ENCODE peak calls at places on chromosomes 5 and 9, in seven cellular contexts. G, P, W, O, M, I and N are unnamed samples. For H3K9me3, the result is how much of the 10 kb centered on the place peaks cover.

GRCh38 chr9:2622361-2623045 is 916 bp downstream of the VLDLR start:
- DNase-seq in W (peak), P (peak), M (no peak), O (no peak), G (no peak), I (peak), N (peak)

GRCh38 chr9:124296094-124296493 is 38.3 kb downstream of the NEK6 start:
- DNase-seq in W (no peak), G (no peak), I (no peak), O (no peak), P (no peak), M (no peak), N (no peak)

GRCh38 chr9:94922098-94922607 is 195.7 kb downstream of the AOPEP start:
- DNase-seq in M (peak), O (no peak), I (no peak), G (peak), W (peak), P (peak), N (peak)

GRCh38 chr5:146018461-146019375 is 82.3 kb downstream of the SH3RF2 start:
- DNase-seq in O (no peak), G (no peak), M (no peak), I (no peak), P (no peak), W (no peak), N (peak)

GRCh38 chr9:128635266-128636023 is 21.2 kb downstream of the DYNC2I2 start:
- DNase-seq in I (peak), W (peak), P (peak), M (peak), G (peak), O (no peak), N (peak)

GRCh38 chr5:56625577-56625976 is 189.8 kb upstream of the MAP3K1 start:
- DNase-seq in I (no peak), M (peak), O (no peak), W (no peak), G (peak), P (no peak), N (peak)

GRCh38 chr9:100425758-100426157 is 1.2 kb upstream of the MSANTD3 start:
- DNase-seq in W (no peak), P (no peak), G (no peak), O (no peak), M (peak), I (no peak), N (peak)

GRCh38 chr9:5509573-5509972 is 758 bp upstream of the PDCD1LG2 start:
- DNase-seq in P (no peak), I (no peak), G (peak), M (peak), W (no peak), O (no peak), N (peak)

GRCh38 chr5:675876-676698 is 17.1 kb downstream of the TPPP start:
- DNase-seq in O (no peak), G (no peak), P (peak), W (peak), I (no peak), M (no peak), N (no peak)

GRCh38 chr9:98271479-98271878 is 16.0 kb upstream of the TBC1D2 start:
- DNase-seq in O (no peak), G (no peak), I (no peak), M (no peak), P (no peak), W (no peak), N (no peak)

GRCh38 chr5:56822961-56823360 is 7.6 kb downstream of the MAP3K1 start:
- DNase-seq in O (no peak), W (no peak), I (no peak), G (peak), P (no peak), M (no peak), N (no peak)

GRCh38 chr9:106583751-106584150 is 279.2 kb upstream of the ZNF462 start:
- DNase-seq in W (no peak), O (no peak), M (peak), P (no peak), G (no peak), I (no peak), N (no peak)

GRCh38 chr5:78496373-78496772 is 136.0 kb downstream of the SCAMP1 start:
- DNase-seq in G (peak), P (no peak), I (no peak), W (no peak), O (no peak), M (no peak), N (peak)

GRCh38 chr5:59126665-59127354 is 543.9 kb downstream of the RAB3C start:
- DNase-seq in P (no peak), G (no peak), O (no peak), W (no peak), M (peak), I (no peak), N (peak)

GRCh38 chr9:87818308-87818707 is 64.4 kb upstream of the SPATA31E1 start:
- DNase-seq in I (no peak), W (no peak), G (no peak), P (no peak), M (no peak), O (no peak), N (peak)

GRCh38 chr5:9188131-9188530 is 357.7 kb downstream of the SEMA5A start:
- DNase-seq in W (no peak), O (no peak), G (peak), P (no peak), M (peak), I (no peak), N (peak)

GRCh38 chr9:114082017-114082735 is 4.1 kb upstream of the AMBP start:
- DNase-seq in W (peak), I (peak), G (peak), P (peak), M (peak), O (peak), N (peak)

GRCh38 chr5:34957857-34958690 is 28.7 kb downstream of the DNAJC21 start:
- DNase-seq in G (no peak), I (no peak), P (no peak), W (no peak), M (no peak), O (no peak), N (peak)

GRCh38 chr9:20382460-20383071 is 239.7 kb downstream of the MLLT3 start:
- DNase-seq in O (no peak), W (no peak), M (peak), I (no peak), G (peak), P (no peak), N (peak)

GRCh38 chr5:61332369-61332745 is 299 bp downstream of the ZSWIM6 start:
- DNase-seq in G (no peak), M (no peak), I (peak), W (peak), P (peak), O (peak), N (peak)

GRCh38 chr5:132094393-132095076 is 20.9 kb downstream of the CSF2 start:
- DNase-seq in W (no peak), O (no peak), P (no peak), G (peak), M (peak), I (peak), N (peak)

GRCh38 chr5:142857405-142857804 is 87.2 kb downstream of the ARHGAP26 start:
- DNase-seq in W (no peak), M (no peak), P (no peak), O (no peak), I (no peak), G (peak), N (no peak)

GRCh38 chr5:78497573-78498533 is 137.4 kb downstream of the SCAMP1 start:
- DNase-seq in G (no peak), W (no peak), M (peak), I (no peak), P (peak), O (no peak), N (no peak)

GRCh38 chr5:168647083-168647482 is 67.9 kb upstream of the PANK3 start:
- DNase-seq in I (no peak), P (no peak), M (no peak), W (no peak), G (peak), O (no peak), N (peak)

GRCh38 chr9:122552812-122553211 is at the start of gene OR1N2:
- DNase-seq in W (no peak), O (no peak), I (no peak), G (no peak), M (no peak), P (no peak), N (no peak)
- H3K4me3 ChIP-seq in W (no peak), O (no peak), I (no peak), G (no peak), M (no peak), P (no peak), N (no peak)

GRCh38 chr9:125568616-125569015 is 138.4 kb downstream of the MAPKAP1 start:
- DNase-seq in W (no peak), I (no peak), O (no peak), P (no peak), G (no peak), M (no peak), N (peak)

GRCh38 chr9:125570246-125570645 is 136.8 kb downstream of the MAPKAP1 start:
- DNase-seq in W (no peak), I (no peak), O (no peak), G (no peak), M (no peak), P (no peak), N (no peak)

GRCh38 chr9:125579030-125579932 is 127.7 kb downstream of the MAPKAP1 start:
- DNase-seq in I (no peak), M (no peak), O (no peak), G (no peak), P (no peak), W (no peak), N (no peak)

DNA sequence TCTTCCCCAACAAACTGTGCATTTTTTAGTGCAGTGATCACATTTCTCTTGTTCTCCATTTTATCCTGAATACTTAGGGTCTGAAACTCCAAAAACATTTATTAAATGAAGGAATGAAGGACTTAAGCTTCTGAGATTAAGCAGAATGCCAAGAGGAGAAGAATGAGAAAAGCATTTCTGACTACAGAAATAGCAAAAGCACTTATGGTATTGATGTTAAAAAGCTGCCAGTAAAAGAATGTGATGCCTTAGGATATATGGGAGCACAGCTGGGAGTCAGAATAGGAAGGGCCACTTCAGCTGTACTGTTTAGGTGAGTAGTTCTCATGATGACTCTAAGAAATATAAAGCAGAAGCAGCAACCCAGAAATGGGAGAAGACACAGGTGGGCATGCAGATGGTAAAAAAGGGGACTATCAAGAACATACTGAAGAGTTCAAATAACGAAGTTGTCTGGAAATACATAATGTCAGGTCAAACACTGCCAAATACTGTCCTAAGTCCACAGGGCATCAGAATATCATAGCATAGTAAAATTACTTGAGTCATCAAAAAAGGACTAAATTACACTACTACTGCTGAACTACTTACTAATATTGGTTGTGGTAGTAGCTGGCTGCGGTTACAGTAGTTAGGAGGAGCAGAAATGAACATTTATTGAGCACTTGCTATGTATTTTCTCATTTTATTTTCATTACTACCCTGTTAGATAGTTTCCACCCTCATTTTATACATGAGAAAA is 132.7 kb downstream of the MAPKAP1 start:
- DNase-seq in I (no peak), O (no peak), G (no peak), W (no peak), M (no peak), P (no peak), N (peak)
- H3K9me3 ChIP-seq in I (under half), O (under half), G (under half), W (under half), M (under half), P (under half), N (under half)

GRCh38 chr9:36997414-36997813 is 36.7 kb downstream of the PAX5 start:
- DNase-seq in P (no peak), W (no peak), M (peak), G (peak), I (no peak), O (no peak), N (no peak)

GRCh38 chr9:36995927-36996471 is 38.1 kb downstream of the PAX5 start:
- DNase-seq in O (peak), W (peak), P (no peak), M (peak), G (peak), I (peak), N (peak)

GRCh38 chr9:36999728-37000333 is 34.2 kb downstream of the PAX5 start:
- DNase-seq in I (no peak), G (no peak), W (no peak), M (no peak), P (no peak), O (no peak), N (no peak)

GRCh38 chr9:36993933-36994764 is 39.9 kb downstream of the PAX5 start:
- DNase-seq in G (no peak), I (no peak), P (no peak), O (no peak), W (no peak), M (no peak), N (no peak)

DNA sequence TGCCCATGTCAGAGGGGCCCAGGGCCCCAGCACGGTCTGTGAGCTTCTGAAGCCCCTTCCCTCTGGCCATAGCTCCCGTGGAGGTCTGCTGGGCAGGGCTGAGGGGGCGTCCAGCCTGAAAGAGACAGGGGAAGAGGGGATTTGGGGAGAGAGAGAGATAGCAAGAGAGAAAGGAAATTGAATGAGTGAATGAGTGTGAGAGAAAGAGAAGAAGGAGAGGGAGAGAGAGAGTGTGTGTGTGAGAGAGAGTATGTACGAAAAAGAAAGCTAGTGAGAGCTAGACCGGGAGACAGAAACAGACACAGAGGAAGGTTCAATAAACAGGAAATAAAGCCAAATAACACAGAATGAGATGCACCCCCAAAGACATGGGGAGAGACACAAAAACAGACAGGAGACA is 37.4 kb downstream of the PAX5 start:
- DNase-seq in M (no peak), I (no peak), W (no peak), O (no peak), P (no peak), G (no peak), N (no peak)
- H3K4me3 ChIP-seq in M (no peak), I (no peak), W (no peak), O (no peak), P (no peak), G (no peak), N (no peak)

DNA sequence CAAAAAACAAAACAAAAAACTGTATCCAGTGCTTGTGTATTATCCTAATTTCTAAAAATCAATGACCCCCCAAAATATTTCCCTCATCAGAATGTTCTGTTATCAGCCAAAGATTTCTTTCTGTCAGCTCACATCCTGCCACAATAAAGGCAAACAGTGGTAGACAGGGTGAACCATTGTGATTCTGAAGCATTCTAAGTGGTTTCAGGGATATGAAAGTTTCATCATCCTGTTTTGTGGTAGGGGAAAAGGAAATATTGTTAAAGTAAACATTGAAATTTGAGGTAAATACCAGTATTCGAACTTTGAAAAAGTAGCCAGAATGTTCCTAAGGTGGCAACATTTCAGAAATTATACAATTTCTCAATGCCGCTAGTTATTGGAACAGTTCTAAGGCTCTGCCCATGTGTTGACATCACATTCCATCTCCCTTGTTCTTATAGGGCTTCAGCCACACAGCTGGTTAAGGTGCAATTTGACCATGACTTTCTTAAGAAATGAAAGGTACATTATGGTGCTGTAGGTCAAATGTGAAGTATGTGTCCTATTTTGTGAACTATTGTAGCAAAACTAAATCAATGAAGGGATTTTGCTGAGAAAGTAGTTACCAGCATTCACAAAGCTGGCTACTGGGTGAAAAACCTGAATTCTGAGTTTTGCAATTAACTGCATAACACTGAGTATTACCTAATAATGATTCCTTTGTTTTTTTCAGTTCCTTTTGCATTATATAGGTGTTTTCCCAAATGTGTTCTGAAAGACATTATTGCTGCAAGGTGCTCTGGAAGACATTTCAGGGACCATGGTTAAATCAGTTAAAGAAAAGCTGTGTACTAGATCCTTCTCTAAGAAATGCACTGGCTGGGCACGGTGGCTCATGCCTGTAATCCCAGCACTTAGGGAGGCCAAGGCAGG is 107.6 kb upstream of the RASGRF2 start:
- DNase-seq in W (no peak), P (no peak), G (no peak), O (no peak), M (peak), I (no peak), N (peak)
- H3K9me3 ChIP-seq in W (under half), P (under half), G (under half), O (under half), M (under half), I (under half), N (under half)

DNA sequence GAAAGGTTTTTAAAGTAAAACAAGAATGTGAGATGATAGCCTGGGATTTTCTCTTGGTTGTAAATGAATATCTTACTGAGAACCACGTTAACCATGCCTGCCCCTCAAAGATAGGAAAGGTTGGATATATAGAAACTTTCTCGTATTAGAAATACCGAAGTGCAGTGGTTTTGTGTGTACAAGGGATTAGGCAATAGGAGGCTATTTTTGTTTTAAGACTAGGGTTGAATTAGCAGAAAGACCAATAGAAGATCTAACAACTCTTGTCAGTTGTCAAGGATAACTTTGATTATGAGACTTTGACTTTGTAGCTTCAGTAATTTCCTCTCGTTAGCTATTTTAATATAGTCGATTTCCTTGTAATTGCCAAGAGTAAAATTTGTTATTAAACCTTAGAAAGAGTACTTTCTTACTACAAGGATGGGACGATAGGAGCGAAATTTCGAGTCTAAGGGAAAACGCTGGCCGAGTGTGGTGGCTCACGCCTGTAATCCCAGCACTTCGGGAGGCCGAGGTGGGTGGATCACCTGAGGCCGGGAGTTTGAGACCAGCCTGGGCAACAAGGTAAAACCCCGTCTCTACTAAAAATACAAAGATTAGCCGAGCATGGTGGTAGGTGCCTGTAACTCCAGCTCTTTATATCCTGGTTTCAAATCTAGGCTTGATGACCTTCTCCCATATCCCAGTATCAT is 838 bp downstream of the POLK start:
- DNase-seq in I (no peak), P (no peak), G (no peak), M (no peak), W (no peak), O (no peak), N (peak)
- H3K4me3 ChIP-seq in I (peak), P (peak), G (peak), M (peak), W (peak), O (peak), N (peak)

GRCh38 chr9:61665829-61666228 is 476.0 kb downstream of the SPATA31A7 start:
- DNase-seq in O (no peak), W (peak), I (no peak), P (no peak), G (no peak), M (no peak), N (no peak)
- H3K9me3 ChIP-seq in O (under half), W (under half), I (under half), P (under half), G (under half), M (under half), N (under half)

DNA sequence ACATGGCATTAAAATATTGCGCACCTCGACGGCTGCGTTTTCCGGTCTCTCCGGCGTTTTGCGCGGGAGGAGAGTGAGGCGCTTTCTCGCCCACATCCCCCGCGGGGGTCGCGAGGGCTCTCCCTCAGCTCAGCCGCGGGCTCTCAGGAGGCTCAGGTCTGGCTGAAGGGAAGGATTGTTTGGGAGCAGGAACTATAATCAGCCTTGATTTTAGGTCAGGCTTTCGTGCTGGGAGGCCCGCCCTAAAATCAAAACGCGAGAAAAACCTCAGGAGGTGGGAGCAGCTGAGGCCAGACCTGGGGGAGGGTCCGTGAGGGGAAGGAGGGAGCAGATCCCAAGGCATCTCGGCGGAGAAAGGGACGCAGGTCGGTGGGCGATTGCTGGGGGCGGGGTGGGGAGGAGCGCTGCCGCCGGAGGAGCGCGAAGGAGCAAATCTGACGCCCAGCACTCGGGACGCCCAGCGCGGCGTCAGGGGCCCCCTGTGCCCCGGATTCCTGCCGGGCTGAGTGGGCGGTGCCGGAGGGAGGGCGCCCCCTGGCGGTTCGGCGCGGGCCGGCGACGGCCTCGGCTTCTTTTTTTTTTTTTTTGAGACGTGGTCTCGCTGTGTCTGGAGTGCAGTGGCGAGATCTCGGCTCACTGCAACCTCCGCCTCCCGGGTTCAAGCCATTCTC is 18.7 kb upstream of the RNF130 start:
- DNase-seq in G (no peak), I (peak), O (peak), M (peak), P (peak), W (peak), N (peak)
- H3K4me3 ChIP-seq in G (peak), I (peak), O (peak), M (peak), P (peak), W (peak), N (peak)